ENCODE peak calls at places on chromosomes 4 and X, in eight cellular contexts. One of them, this sample, is unnamed.

GRCh38 chr4:186557486-186557885 is 2.1 kb upstream of the MTNR1A start:
- DNase-seq in astrocyte of the cerebellum: no peak
- DNase-seq in choroid plexus epithelial cell: peak; percentile 43
- DNase-seq in left ventricle myocardium inferior: no peak
- DNase-seq in tibial artery: no peak
- DNase-seq in kidney: no peak
- DNase-seq in brain microvascular endothelial cell: peak; percentile 71
- DNase-seq in bronchial epithelial cell: peak; percentile 38
- DNase-seq in this sample: peak; percentile 29

GRCh38 chr4:27861381-27861787 is 1000.7 kb downstream of the STIM2 start:
- DNase-seq in astrocyte of the cerebellum: no peak
- DNase-seq in choroid plexus epithelial cell: peak; percentile 75
- DNase-seq in left ventricle myocardium inferior: no peak
- DNase-seq in tibial artery: no peak
- DNase-seq in kidney: no peak
- DNase-seq in brain microvascular endothelial cell: peak; percentile 67
- DNase-seq in bronchial epithelial cell: peak; percentile 59
- DNase-seq in this sample: no peak

GRCh38 chrX:41734530-41734929 is 10.5 kb downstream of the GPR82 start:
- DNase-seq in astrocyte of the cerebellum: peak; percentile 1
- DNase-seq in choroid plexus epithelial cell: peak; percentile 50
- DNase-seq in left ventricle myocardium inferior: no peak
- DNase-seq in tibial artery: no peak
- DNase-seq in kidney: no peak
- DNase-seq in brain microvascular endothelial cell: peak; percentile 22
- DNase-seq in bronchial epithelial cell: peak; percentile 7
- DNase-seq in this sample: no peak

GRCh38 chr4:15756361-15756861 is 21.7 kb upstream of the CD38 start:
- DNase-seq in astrocyte of the cerebellum: no peak
- DNase-seq in choroid plexus epithelial cell: peak; percentile 73
- DNase-seq in left ventricle myocardium inferior: no peak
- DNase-seq in tibial artery: no peak
- DNase-seq in kidney: no peak
- DNase-seq in brain microvascular endothelial cell: peak; percentile 81
- DNase-seq in bronchial epithelial cell: peak; percentile 91
- DNase-seq in this sample: no peak

GRCh38 chrX:51922561-51922960 is 29.1 kb downstream of the MAGED1 start:
- DNase-seq in astrocyte of the cerebellum: no peak
- DNase-seq in choroid plexus epithelial cell: no peak
- DNase-seq in left ventricle myocardium inferior: no peak
- DNase-seq in tibial artery: no peak
- DNase-seq in kidney: no peak
- DNase-seq in brain microvascular endothelial cell: no peak
- DNase-seq in bronchial epithelial cell: no peak
- DNase-seq in this sample: no peak

GRCh38 chrX:97158270-97158669 is 274.6 kb downstream of the RPA4 start:
- DNase-seq in astrocyte of the cerebellum: no peak
- DNase-seq in choroid plexus epithelial cell: no peak
- DNase-seq in left ventricle myocardium inferior: no peak
- DNase-seq in tibial artery: no peak
- DNase-seq in kidney: no peak
- DNase-seq in brain microvascular endothelial cell: no peak
- DNase-seq in bronchial epithelial cell: peak; percentile 25
- DNase-seq in this sample: no peak

GRCh38 chrX:129780441-129781105 is 824 bp downstream of the SASH3 start:
- DNase-seq in astrocyte of the cerebellum: no peak
- DNase-seq in choroid plexus epithelial cell: no peak
- DNase-seq in left ventricle myocardium inferior: no peak
- DNase-seq in tibial artery: no peak
- DNase-seq in kidney: peak; percentile 56
- DNase-seq in brain microvascular endothelial cell: no peak
- DNase-seq in bronchial epithelial cell: no peak
- DNase-seq in this sample: no peak

GRCh38 chr4:139523076-139523475 is 32.9 kb downstream of the SETD7 start:
- DNase-seq in astrocyte of the cerebellum: peak; percentile 20
- DNase-seq in choroid plexus epithelial cell: peak; percentile 51
- DNase-seq in left ventricle myocardium inferior: peak; percentile 29
- DNase-seq in tibial artery: no peak
- DNase-seq in kidney: no peak
- DNase-seq in brain microvascular endothelial cell: no peak
- DNase-seq in bronchial epithelial cell: peak; percentile 21
- DNase-seq in this sample: no peak

GRCh38 chr4:150078041-150078995 is at the start of gene DCLK2:
- DNase-seq in astrocyte of the cerebellum: peak; percentile 69
- DNase-seq in choroid plexus epithelial cell: peak; percentile 83
- DNase-seq in left ventricle myocardium inferior: peak; percentile 88
- DNase-seq in tibial artery: peak; percentile 65
- DNase-seq in kidney: peak; percentile 91
- DNase-seq in brain microvascular endothelial cell: peak; percentile 79
- DNase-seq in bronchial epithelial cell: no peak
- DNase-seq in this sample: peak; percentile 42

GRCh38 chrX:120773801-120774200 is 101.9 kb downstream of the CT47B1 start:
- DNase-seq in astrocyte of the cerebellum: no peak
- DNase-seq in choroid plexus epithelial cell: no peak
- DNase-seq in left ventricle myocardium inferior: no peak
- DNase-seq in tibial artery: no peak
- DNase-seq in kidney: no peak
- DNase-seq in brain microvascular endothelial cell: no peak
- DNase-seq in bronchial epithelial cell: no peak
- DNase-seq in this sample: no peak

GRCh38 chrX:120768681-120769080 is 107.0 kb downstream of the CT47B1 start:
- DNase-seq in astrocyte of the cerebellum: no peak
- DNase-seq in choroid plexus epithelial cell: peak; percentile 64
- DNase-seq in left ventricle myocardium inferior: no peak
- DNase-seq in tibial artery: no peak
- DNase-seq in kidney: no peak
- DNase-seq in brain microvascular endothelial cell: peak; percentile 7
- DNase-seq in bronchial epithelial cell: peak; percentile 76
- DNase-seq in this sample: no peak

GRCh38 chrX:120768254-120768653 is 107.4 kb downstream of the CT47B1 start:
- DNase-seq in astrocyte of the cerebellum: no peak
- DNase-seq in choroid plexus epithelial cell: peak; percentile 36
- DNase-seq in left ventricle myocardium inferior: no peak
- DNase-seq in tibial artery: no peak
- DNase-seq in kidney: no peak
- DNase-seq in brain microvascular endothelial cell: no peak
- DNase-seq in bronchial epithelial cell: no peak
- DNase-seq in this sample: no peak

GRCh38 chrX:120774611-120775010 is 101.1 kb downstream of the CT47B1 start:
- DNase-seq in astrocyte of the cerebellum: no peak
- DNase-seq in choroid plexus epithelial cell: peak; percentile 58
- DNase-seq in left ventricle myocardium inferior: no peak
- DNase-seq in tibial artery: no peak
- DNase-seq in kidney: no peak
- DNase-seq in brain microvascular endothelial cell: no peak
- DNase-seq in bronchial epithelial cell: no peak
- DNase-seq in this sample: no peak

DNA sequence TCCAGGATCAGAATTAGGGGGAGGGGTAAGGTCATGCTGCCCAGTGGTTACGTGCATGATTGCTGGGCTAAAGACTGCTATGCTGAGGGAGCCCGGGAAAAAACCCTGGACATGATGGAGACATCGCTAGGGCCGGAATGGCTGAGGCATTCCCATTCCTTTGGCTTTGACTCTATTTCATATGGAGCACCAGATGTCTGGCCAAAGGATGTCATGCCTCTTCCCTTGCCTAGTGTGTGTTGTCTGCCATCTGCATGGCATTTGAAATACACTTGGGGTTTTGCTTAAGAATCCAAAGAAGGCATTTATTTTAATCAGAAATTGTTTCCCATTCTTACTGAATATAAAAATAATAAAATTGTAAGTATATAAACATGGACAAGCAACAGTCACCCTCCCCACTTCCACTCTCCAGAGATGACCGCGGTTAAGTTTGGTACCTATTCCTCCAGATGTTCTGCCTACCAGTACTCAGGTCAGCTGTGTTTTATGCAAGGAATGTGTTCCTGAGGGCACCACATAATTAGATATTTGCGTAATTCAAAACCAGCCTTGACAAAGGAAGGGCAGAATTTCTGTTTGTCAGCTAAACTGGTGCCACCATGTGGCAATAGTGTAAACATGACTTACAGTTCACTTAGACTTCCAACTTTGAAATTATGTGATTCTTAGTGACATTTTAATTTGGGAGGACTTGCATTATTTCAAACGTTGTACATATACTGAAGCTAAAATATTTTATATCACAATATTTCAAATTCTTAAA is 105.9 kb downstream of the CT47B1 start:
- DNase-seq in astrocyte of the cerebellum: peak; percentile 35
- DNase-seq in choroid plexus epithelial cell: peak; percentile 68
- DNase-seq in left ventricle myocardium inferior: no peak
- DNase-seq in tibial artery: no peak
- DNase-seq in kidney: no peak
- DNase-seq in brain microvascular endothelial cell: peak; percentile 22
- DNase-seq in bronchial epithelial cell: peak; percentile 73
- DNase-seq in this sample: no peak
- TF ChIP-seq CTCF in astrocyte of the cerebellum: peak; percentile 22
- TF ChIP-seq CTCF in choroid plexus epithelial cell: peak; percentile 33
- TF ChIP-seq CTCF in left ventricle myocardium inferior: peak; percentile 48
- TF ChIP-seq CTCF in tibial artery: peak; percentile 30
- TF ChIP-seq CTCF in kidney: peak; percentile 30
- TF ChIP-seq CTCF in brain microvascular endothelial cell: peak; percentile 38
- TF ChIP-seq CTCF in bronchial epithelial cell: no peak
- TF ChIP-seq CTCF in this sample: peak; percentile 21

DNA sequence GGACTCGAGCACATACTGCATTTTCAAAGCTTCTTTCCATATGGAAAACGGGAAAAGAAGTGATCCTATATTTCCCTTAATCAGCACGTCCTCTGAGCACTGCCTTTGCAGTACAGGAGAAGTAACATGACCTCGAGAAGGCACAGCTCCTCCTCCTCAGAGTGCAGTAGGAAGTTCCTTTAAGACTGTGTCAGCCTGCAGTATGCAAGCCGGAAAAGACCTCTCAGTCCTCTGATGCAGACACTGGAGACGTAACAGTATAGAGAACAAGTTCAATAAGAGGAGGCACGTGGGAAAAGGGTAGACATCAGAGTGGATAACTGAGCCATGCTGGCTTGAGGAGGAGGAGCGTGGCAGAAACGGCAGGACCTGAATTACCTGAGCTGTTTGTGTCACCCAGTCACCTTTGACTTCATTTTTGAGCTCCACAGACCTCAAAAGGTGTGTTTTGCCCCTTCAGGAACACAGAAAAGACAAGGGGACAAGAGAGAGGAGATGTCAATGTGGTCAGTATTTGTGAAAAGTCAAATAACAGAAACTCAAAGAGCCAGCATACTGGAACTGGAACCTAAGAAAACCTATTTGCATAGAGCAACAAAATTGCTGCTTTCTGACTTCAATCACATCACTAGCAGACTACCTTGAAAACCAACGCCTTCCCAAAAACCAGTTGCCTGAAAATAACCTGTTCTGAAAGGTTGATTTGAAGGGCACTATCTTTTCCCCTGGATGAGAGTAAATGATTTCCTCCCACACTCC is 20.8 kb downstream of the IRF2 start:
- DNase-seq in astrocyte of the cerebellum: peak; percentile 31
- DNase-seq in choroid plexus epithelial cell: peak; percentile 94
- DNase-seq in left ventricle myocardium inferior: no peak
- DNase-seq in tibial artery: no peak
- DNase-seq in kidney: no peak
- DNase-seq in brain microvascular endothelial cell: peak; percentile 91
- DNase-seq in bronchial epithelial cell: peak; percentile 79
- DNase-seq in this sample: peak; percentile 80
- H3K4me3 ChIP-seq in astrocyte of the cerebellum: no peak overlapping the region
- H3K4me3 ChIP-seq in choroid plexus epithelial cell: no peak overlapping the region
- H3K4me3 ChIP-seq in left ventricle myocardium inferior: no peak overlapping the region
- H3K4me3 ChIP-seq in tibial artery: no peak overlapping the region
- H3K4me3 ChIP-seq in kidney: no peak overlapping the region
- H3K4me3 ChIP-seq in brain microvascular endothelial cell: no peak overlapping the region
- H3K4me3 ChIP-seq in bronchial epithelial cell: no peak overlapping the region
- H3K4me3 ChIP-seq in this sample: peak overlapping the region; percentile 23

GRCh38 chr4:87985097-87985886 is 9.8 kb downstream of the SPP1 start:
- DNase-seq in astrocyte of the cerebellum: no peak
- DNase-seq in choroid plexus epithelial cell: peak; percentile 56
- DNase-seq in left ventricle myocardium inferior: peak; percentile 55
- DNase-seq in tibial artery: no peak
- DNase-seq in kidney: peak; percentile 87
- DNase-seq in brain microvascular endothelial cell: peak; percentile 40
- DNase-seq in bronchial epithelial cell: peak; percentile 52
- DNase-seq in this sample: no peak
- TF ChIP-seq CTCF in astrocyte of the cerebellum: peak; percentile 53
- TF ChIP-seq CTCF in choroid plexus epithelial cell: peak; percentile 68
- TF ChIP-seq CTCF in left ventricle myocardium inferior: peak; percentile 56
- TF ChIP-seq CTCF in tibial artery: peak; percentile 53
- TF ChIP-seq CTCF in kidney: peak; percentile 55
- TF ChIP-seq CTCF in brain microvascular endothelial cell: peak; percentile 91
- TF ChIP-seq CTCF in bronchial epithelial cell: peak; percentile 92
- TF ChIP-seq CTCF in this sample: peak; percentile 85

DNA sequence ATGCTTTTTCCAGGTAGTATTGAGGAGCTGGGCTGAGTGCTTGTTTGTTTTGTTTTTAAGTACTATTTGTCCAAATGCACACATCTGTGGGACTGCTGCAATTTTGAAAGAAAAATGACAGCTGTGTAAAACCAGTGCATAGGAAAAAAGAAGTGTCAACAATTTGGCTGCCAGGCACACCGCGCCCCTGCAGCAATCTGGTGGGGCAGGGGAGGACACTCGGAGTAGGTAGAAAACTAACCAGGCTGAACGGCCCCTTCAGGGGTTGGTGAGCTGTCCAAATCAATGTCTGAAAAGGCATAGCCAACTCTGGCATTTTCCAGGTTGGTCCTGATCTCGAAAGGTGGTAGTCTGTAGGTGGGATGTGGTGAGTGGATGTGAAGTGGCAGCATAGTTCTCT is 1.1 kb downstream of the LDOC1 start:
- DNase-seq in astrocyte of the cerebellum: no peak
- DNase-seq in choroid plexus epithelial cell: no peak
- DNase-seq in left ventricle myocardium inferior: no peak
- DNase-seq in tibial artery: no peak
- DNase-seq in kidney: no peak
- DNase-seq in brain microvascular endothelial cell: no peak
- DNase-seq in bronchial epithelial cell: no peak
- DNase-seq in this sample: no peak
- H3K4me3 ChIP-seq in astrocyte of the cerebellum: peak overlapping the region; percentile 65
- H3K4me3 ChIP-seq in choroid plexus epithelial cell: no peak overlapping the region
- H3K4me3 ChIP-seq in left ventricle myocardium inferior: peak overlapping the region; percentile 69
- H3K4me3 ChIP-seq in tibial artery: peak overlapping the region; percentile 76
- H3K4me3 ChIP-seq in kidney: peak overlapping the region; percentile 78
- H3K4me3 ChIP-seq in brain microvascular endothelial cell: peak overlapping the region; percentile 68
- H3K4me3 ChIP-seq in bronchial epithelial cell: peak overlapping the region; percentile 60
- H3K4me3 ChIP-seq in this sample: peak overlapping the region; percentile 77

DNA sequence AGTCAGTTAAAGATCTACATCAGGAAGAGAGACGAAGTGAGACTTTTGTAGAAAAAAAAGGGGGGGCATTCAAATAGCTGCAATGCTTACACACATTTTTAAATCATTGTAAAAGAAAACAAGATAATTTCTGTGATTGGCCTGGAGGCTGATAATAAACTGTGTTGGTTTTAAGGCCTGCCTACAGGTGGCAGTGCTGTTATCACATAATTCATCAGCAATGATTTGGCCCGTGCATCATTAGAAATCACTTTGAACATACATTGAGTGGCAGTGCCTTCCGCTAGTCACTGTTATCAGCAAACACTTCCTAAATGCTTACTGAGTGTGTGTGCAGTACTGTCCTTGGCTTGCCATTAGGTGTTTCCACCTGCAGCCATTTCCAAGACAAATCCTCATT is 831.9 kb downstream of the TRIML1 start:
- DNase-seq in astrocyte of the cerebellum: no peak
- DNase-seq in choroid plexus epithelial cell: peak; percentile 53
- DNase-seq in left ventricle myocardium inferior: no peak
- DNase-seq in tibial artery: no peak
- DNase-seq in kidney: no peak
- DNase-seq in brain microvascular endothelial cell: peak; percentile 34
- DNase-seq in bronchial epithelial cell: peak; percentile 61
- DNase-seq in this sample: no peak
- TF ChIP-seq CTCF in astrocyte of the cerebellum: peak; percentile 37
- TF ChIP-seq CTCF in choroid plexus epithelial cell: peak; percentile 59
- TF ChIP-seq CTCF in left ventricle myocardium inferior: peak; percentile 25
- TF ChIP-seq CTCF in tibial artery: no peak
- TF ChIP-seq CTCF in kidney: peak; percentile 45
- TF ChIP-seq CTCF in brain microvascular endothelial cell: peak; percentile 64
- TF ChIP-seq CTCF in bronchial epithelial cell: peak; percentile 59
- TF ChIP-seq CTCF in this sample: peak; percentile 39

This sample was measured in AG04449.